ENCODE peak calls at places on chromosomes 2 and 18, in seven cellular contexts. N is PC-9; V is cardiac muscle cell; X is heart right ventricle; O is CD8-positive, alpha-beta T cell; Z is HFF-Myc; M is heart left ventricle. Q is an unnamed sample.

GRCh38 chr2:34107811-34108210 is 508.7 kb upstream of the FAM98A start:
- DNase-seq in O (no peak), V (no peak), Z (no peak), N (no peak), M (no peak), X (no peak), Q (no peak)

GRCh38 chr2:118665784-118666529 is 181.5 kb downstream of the EN1 start:
- DNase-seq in X (no peak), O (no peak), V (no peak), N (no peak), Z (no peak), M (no peak), Q (no peak)

GRCh38 chr18:51617167-51617566 is 419.7 kb upstream of the MEX3C start:
- DNase-seq in X (no peak), Z (no peak), M (no peak), V (peak; percentile 42), N (peak; percentile 85), O (no peak), Q (no peak)

GRCh38 chr2:186044761-186045160 is 306.2 kb downstream of the FSIP2 start:
- DNase-seq in M (no peak), N (no peak), O (no peak), V (no peak), X (no peak), Z (no peak), Q (no peak)

GRCh38 chr2:41966920-41967319 is 80.9 kb upstream of the PKDCC start:
- DNase-seq in X (peak; percentile 32), O (no peak), V (no peak), M (no peak), N (peak; percentile 50), Z (no peak), Q (no peak)

GRCh38 chr2:675460-675859 is 1.7 kb downstream of the TMEM18 start:
- DNase-seq in O (no peak), V (no peak), X (no peak), N (no peak), Z (no peak), M (no peak), Q (no peak)

GRCh38 chr18:58247363-58247834 is 203.4 kb downstream of the NEDD4L start:
- DNase-seq in M (peak; percentile 58), X (peak; percentile 23), V (peak; percentile 53), N (no peak), O (no peak), Z (no peak), Q (peak; percentile 65)

GRCh38 chr2:181374741-181375675 is 82.2 kb upstream of the ITGA4 start:
- DNase-seq in M (no peak), X (no peak), O (no peak), V (no peak), Z (peak; percentile 80), N (no peak), Q (no peak)

GRCh38 chr2:161710131-161710915 is 86.1 kb downstream of the SLC4A10 start:
- DNase-seq in V (peak; percentile 0), Z (no peak), X (no peak), O (no peak), M (no peak), N (no peak), Q (no peak)

GRCh38 chr18:79503891-79504475 is 108.3 kb downstream of the NFATC1 start:
- DNase-seq in X (no peak), M (no peak), N (no peak), O (no peak), Z (no peak), V (no peak), Q (no peak)

GRCh38 chr2:71534786-71535185 is 81.4 kb downstream of the DYSF start:
- DNase-seq in X (no peak), V (no peak), N (no peak), O (no peak), Z (no peak), M (no peak), Q (no peak)

GRCh38 chr18:74493689-74494088 is 2.5 kb upstream of the CNDP2 start:
- DNase-seq in M (no peak), N (peak; percentile 68), O (peak; percentile 77), V (peak; percentile 85), Z (no peak), X (no peak), Q (no peak)

GRCh38 chr2:132252191-132252893 is 90.6 kb upstream of the ANKRD30BL start:
- DNase-seq in M (no peak), O (no peak), X (no peak), V (no peak), N (no peak), Z (no peak), Q (no peak)

GRCh38 chr2:152493945-152494528 is 159.1 kb downstream of the FMNL2 start:
- DNase-seq in N (no peak), O (no peak), X (no peak), V (no peak), M (no peak), Z (no peak), Q (no peak)

GRCh38 chr2:148527488-148528340 is 116.8 kb upstream of the EPC2 start:
- DNase-seq in V (no peak), M (no peak), Z (no peak), N (no peak), X (no peak), O (no peak), Q (no peak)

GRCh38 chr2:157830696-157831570 is 45.2 kb downstream of the ACVR1 start:
- DNase-seq in M (no peak), V (peak; percentile 93), N (peak; percentile 82), Z (peak; percentile 59), X (no peak), O (no peak), Q (no peak)

GRCh38 chr2:127175821-127176354 is 44.2 kb downstream of the CYP27C1 start:
- DNase-seq in N (no peak), Z (no peak), O (no peak), V (peak; percentile 8), X (no peak), M (no peak), Q (no peak)

GRCh38 chr2:226754821-226755536 is 44.6 kb downstream of the IRS1 start:
- DNase-seq in Z (peak; percentile 63), N (no peak), O (no peak), V (no peak), M (no peak), X (no peak), Q (no peak)

GRCh38 chr18:56562479-56562878 is 75.9 kb downstream of the TXNL1 start:
- DNase-seq in N (no peak), V (no peak), O (no peak), M (no peak), X (no peak), Z (no peak), Q (no peak)

GRCh38 chr18:56559044-56559443 is 79.3 kb downstream of the TXNL1 start:
- DNase-seq in M (no peak), O (no peak), N (no peak), X (no peak), Z (no peak), V (no peak), Q (no peak)

GRCh38 chr18:56560992-56561391 is 77.4 kb downstream of the TXNL1 start:
- DNase-seq in V (no peak), O (no peak), N (no peak), Z (no peak), X (no peak), M (no peak), Q (no peak)

GRCh38 chr18:56556907-56557306 is 81.5 kb downstream of the TXNL1 start:
- DNase-seq in O (no peak), M (no peak), Z (no peak), X (no peak), N (no peak), V (no peak), Q (no peak)
- TF ChIP-seq CTCF in O (no peak), M (no peak), Z (no peak), X (no peak), N (no peak), V (no peak), Q (no peak)

GRCh38 chr2:50066858-50067257 is 912.5 kb upstream of the FSHR start:
- DNase-seq in Z (no peak), M (no peak), V (no peak), O (no peak), X (no peak), N (no peak), Q (no peak)
- TF ChIP-seq CTCF in Z (no peak), M (no peak), V (no peak), O (no peak), X (no peak), N (no peak), Q (no peak)

DNA sequence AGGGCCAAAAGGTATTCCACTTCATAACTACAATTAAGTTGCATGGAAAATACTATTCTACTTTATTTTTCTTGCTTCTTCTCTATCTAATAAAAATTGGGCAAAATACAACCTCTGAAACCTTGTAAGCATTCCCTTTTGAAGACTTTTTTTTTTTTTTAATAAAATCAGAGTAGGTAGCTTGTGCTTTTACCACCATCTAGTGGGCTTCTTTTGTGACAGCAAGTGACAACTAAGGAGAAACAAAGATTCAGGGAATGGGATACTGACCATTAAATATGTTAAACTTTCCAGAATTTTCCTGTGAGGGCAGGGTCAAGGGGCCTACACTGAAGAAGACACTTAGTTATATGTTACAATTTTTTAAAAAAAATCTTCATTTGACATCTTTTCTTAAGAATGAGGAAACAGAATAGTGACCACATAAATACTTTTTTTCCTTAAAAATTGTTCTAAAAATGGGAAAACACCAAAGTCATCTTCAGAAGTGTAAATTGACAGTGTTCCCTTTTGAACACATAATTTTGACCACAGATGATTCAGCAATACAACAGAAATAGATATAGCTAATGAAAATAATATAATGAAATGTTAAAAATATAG is 1183.2 kb upstream of the ACVR2A start:
- DNase-seq in V (peak; percentile 64), Z (peak; percentile 16), N (no peak), O (no peak), M (no peak), X (no peak), Q (no peak)
- TF ChIP-seq CTCF in V (peak; percentile 70), Z (peak; percentile 47), N (peak; percentile 66), O (no peak), M (peak; percentile 40), X (peak; percentile 51), Q (peak; percentile 50)

GRCh38 chr18:533995-534601 is 33.6 kb upstream of the COLEC12 start:
- DNase-seq in V (no peak), X (no peak), Z (no peak), O (no peak), N (no peak), M (no peak), Q (no peak)
- TF ChIP-seq CTCF in V (no peak), X (no peak), Z (no peak), O (no peak), N (no peak), M (no peak), Q (no peak)

GRCh38 chr2:222038086-222038802 is 260.6 kb downstream of the PAX3 start:
- DNase-seq in V (peak; percentile 5), Z (no peak), O (no peak), X (no peak), N (no peak), M (no peak), Q (no peak)
- TF ChIP-seq CTCF in V (no peak), Z (peak; percentile 34), O (no peak), X (peak; percentile 26), N (peak; percentile 91), M (peak; percentile 28), Q (peak; percentile 73)